ENCODE peak calls at places on chromosomes 3 and 15, in eight cellular contexts. T is iris pigment epithelial cell; V is omental fat pad; B is prostate gland; O is CD8-positive, alpha-beta T cell; N is T47D; E is HFFc6; F is HS-27A. M is an unnamed sample.
A peak's percentile ranks its signal among the peaks of the same experiment; 100 is the strongest.

GRCh38 chr3:124786491-124787241 is 56.4 kb downstream of the UMPS start:
- DNase-seq in V (no peak), T (peak; percentile 51), N (no peak), O (no peak), E (peak; percentile 36), F (no peak), B (no peak), M (no peak)

GRCh38 chr3:149954812-149955211 is 15.9 kb downstream of the PFN2 start:
- DNase-seq in E (no peak), B (no peak), O (no peak), V (no peak), T (no peak), F (no peak), N (no peak), M (no peak)

GRCh38 chr3:149299938-149300791 is 33.3 kb downstream of the TM4SF18 start:
- DNase-seq in N (no peak), E (peak; percentile 93), F (peak; percentile 92), T (peak; percentile 98), O (no peak), B (peak; percentile 61), V (no peak), M (peak; percentile 43)

GRCh38 chr15:51030649-51031316 is 63.9 kb downstream of the TNFAIP8L3 start:
- DNase-seq in B (peak; percentile 66), N (no peak), E (peak; percentile 86), V (no peak), F (peak; percentile 79), T (peak; percentile 87), O (no peak), M (no peak)

GRCh38 chr3:122493296-122493695 is 21.4 kb downstream of the KPNA1 start:
- DNase-seq in N (no peak), V (no peak), O (no peak), B (no peak), F (no peak), T (peak; percentile 87), E (peak; percentile 68), M (no peak)

GRCh38 chr3:39193391-39193790 is 996 bp upstream of the XIRP1 start:
- DNase-seq in N (no peak), F (peak; percentile 70), B (no peak), E (peak; percentile 39), V (no peak), T (peak; percentile 38), O (no peak), M (no peak)

GRCh38 chr3:79339846-79340245 is 428.0 kb downstream of the ROBO1 start:
- DNase-seq in V (no peak), F (no peak), O (no peak), B (peak; percentile 76), N (no peak), T (no peak), E (no peak), M (no peak)

GRCh38 chr15:74798388-74799254 is 14.0 kb upstream of the LMAN1L start:
- DNase-seq in B (peak; percentile 83), F (no peak), N (no peak), T (no peak), V (no peak), E (no peak), O (peak; percentile 53), M (no peak)

GRCh38 chr3:36591959-36592358 is 172.4 kb downstream of the DCLK3 start:
- DNase-seq in E (peak; percentile 48), T (peak; percentile 14), V (no peak), O (no peak), N (no peak), B (no peak), F (no peak), M (no peak)

GRCh38 chr15:98914626-98915025 is 93.0 kb downstream of the PGPEP1L start:
- DNase-seq in E (peak; percentile 96), T (peak; percentile 86), F (peak; percentile 79), O (no peak), N (no peak), V (no peak), B (peak; percentile 46), M (no peak)

GRCh38 chr3:194686816-194687637 is 1.3 kb downstream of the FAM43A start:
- DNase-seq in T (peak; percentile 77), E (peak; percentile 23), F (no peak), O (peak; percentile 59), V (no peak), N (peak; percentile 97), B (no peak), M (no peak)

GRCh38 chr3:126510323-126510910 is 7.2 kb downstream of the UROC1 start:
- DNase-seq in V (no peak), T (no peak), O (no peak), N (no peak), E (no peak), F (no peak), B (no peak), M (no peak)

GRCh38 chr3:194344012-194344411 is 7.1 kb downstream of the CPN2 start:
- DNase-seq in B (peak; percentile 70), N (peak; percentile 99), F (no peak), O (peak; percentile 83), T (peak; percentile 50), V (peak; percentile 86), E (peak; percentile 55), M (peak; percentile 91)

GRCh38 chr3:132539681-132540080 is 57.4 kb upstream of the ACKR4 start:
- DNase-seq in F (no peak), V (no peak), T (no peak), N (no peak), O (no peak), E (no peak), B (no peak), M (no peak)

GRCh38 chr15:35308802-35309201 is 223.7 kb upstream of the NANOGP8 start:
- DNase-seq in O (no peak), V (no peak), N (no peak), E (peak; percentile 92), T (peak; percentile 99), F (peak; percentile 69), B (peak; percentile 56), M (no peak)

GRCh38 chr15:63491979-63492378 is 12.4 kb upstream of the USP3 start:
- DNase-seq in B (no peak), E (no peak), T (peak; percentile 94), O (peak; percentile 17), N (no peak), F (no peak), V (no peak), M (no peak)

GRCh38 chr3:140316895-140317400 is 360.9 kb upstream of the TRIM42 start:
- DNase-seq in O (no peak), B (no peak), T (no peak), N (no peak), F (no peak), V (no peak), E (no peak), M (no peak)

GRCh38 chr3:184218814-184219213 is 10.6 kb upstream of the VWA5B2 start:
- DNase-seq in B (no peak), E (no peak), T (no peak), F (no peak), V (no peak), N (no peak), O (no peak), M (no peak)

GRCh38 chr15:94080416-94080815 is 150.9 kb upstream of the MCTP2 start:
- DNase-seq in O (no peak), T (peak; percentile 50), E (peak; percentile 82), V (no peak), N (no peak), F (no peak), B (no peak), M (no peak)

GRCh38 chr15:55685292-55685691 is 57.7 kb downstream of the PRTG start:
- DNase-seq in N (no peak), V (no peak), O (no peak), T (peak; percentile 76), B (no peak), F (no peak), E (no peak), M (no peak)

GRCh38 chr3:189123595-189124387 is 48.0 kb upstream of the TPRG1 start:
- DNase-seq in V (no peak), O (no peak), N (no peak), E (no peak), B (peak; percentile 65), T (peak; percentile 32), F (no peak), M (no peak)

GRCh38 chr15:51341366-51342248 is at the start of gene GLDN:
- DNase-seq in V (no peak), O (no peak), T (peak; percentile 36), F (no peak), N (no peak), E (no peak), B (no peak), M (peak; percentile 23)

GRCh38 chr15:67094001-67094826 is 28.8 kb downstream of the SMAD3 start:
- DNase-seq in T (no peak), V (no peak), O (no peak), F (no peak), B (no peak), E (no peak), N (no peak), M (no peak)

GRCh38 chr3:183449791-183450190 is 21.4 kb upstream of the MCF2L2 start:
- DNase-seq in B (no peak), E (no peak), F (no peak), V (no peak), N (no peak), T (peak; percentile 45), O (no peak), M (no peak)

GRCh38 chr3:140122183-140122582 is 187.2 kb downstream of the CLSTN2 start:
- DNase-seq in O (no peak), F (no peak), E (no peak), N (no peak), T (no peak), V (no peak), B (no peak), M (no peak)

GRCh38 chr15:48177875-48178611 is at the start of gene MYEF2:
- DNase-seq in N (peak; percentile 72), T (peak; percentile 75), E (peak; percentile 51), B (peak; percentile 39), V (peak; percentile 30), F (no peak), O (peak; percentile 70), M (peak; percentile 37)

GRCh38 chr3:180594631-180595348 is 7.2 kb upstream of the TTC14 start:
- DNase-seq in V (no peak), O (no peak), N (peak; percentile 47), E (peak; percentile 59), T (peak; percentile 64), F (no peak), B (no peak), M (no peak)

GRCh38 chr3:180278583-180279188 is 241.9 kb upstream of the PEX5L start:
- DNase-seq in E (no peak), B (no peak), O (no peak), T (no peak), N (no peak), V (no peak), F (no peak), M (no peak)

GRCh38 chr15:47367991-47368390 is 349.3 kb upstream of the SEMA6D start:
- DNase-seq in N (no peak), O (no peak), T (no peak), V (no peak), B (no peak), F (no peak), E (no peak), M (no peak)

GRCh38 chr3:58120075-58120812 is 90.5 kb downstream of the DNASE1L3 start:
- DNase-seq in V (no peak), N (no peak), T (peak; percentile 15), E (no peak), B (peak; percentile 60), O (no peak), F (no peak), M (no peak)

GRCh38 chr15:57183041-57183440 is 193.3 kb upstream of the CGNL1 start:
- DNase-seq in O (no peak), N (no peak), V (no peak), T (peak; percentile 74), B (no peak), E (peak; percentile 13), F (no peak), M (no peak)

GRCh38 chr15:74906193-74906449 is 530 bp downstream of the FAM219B start:
- DNase-seq in N (peak; percentile 21), F (no peak), V (no peak), T (peak; percentile 36), B (peak; percentile 11), O (no peak), E (no peak), M (no peak)

GRCh38 chr3:73520931-73521461 is 103.7 kb downstream of the PDZRN3 start:
- DNase-seq in F (no peak), E (no peak), O (no peak), T (no peak), N (peak; percentile 11), V (no peak), B (peak; percentile 92), M (no peak)

GRCh38 chr15:67840747-67841634 is 1.1 kb upstream of the RNU6-1 start:
- DNase-seq in O (no peak), F (no peak), N (no peak), T (peak; percentile 43), V (no peak), E (peak; percentile 30), B (no peak), M (peak; percentile 85)